ENCODE peak calls at places on chromosomes 1 and 21, in seven cellular contexts. C is cardiac muscle cell, W is A549, G is body of pancreas, Y is astrocyte of the spinal cord, M is cardiac fibroblast, S is right atrium auricular region. U is an unnamed sample.

GRCh38 chr1:33899746-33900145 is 35.9 kb downstream of the HMGB4 start:
- DNase-seq in C (no peak), W (no peak), G (no peak), Y (no peak), M (no peak), S (peak), U (no peak)

GRCh38 chr1:68470388-68470970 is 20.7 kb upstream of the RPE65 start:
- DNase-seq in C (peak), W (peak), G (no peak), Y (peak), M (peak), S (no peak), U (peak)

GRCh38 chr1:109509176-109510134 is at the start of gene AMIGO1:
- DNase-seq in C (peak), W (peak), G (peak), Y (peak), M (peak), S (no peak), U (peak)

GRCh38 chr1:246497331-246497915 is 9.7 kb downstream of the SMYD3 start:
- DNase-seq in C (peak), W (peak), G (no peak), Y (peak), M (peak), S (no peak), U (peak)

GRCh38 chr1:12384836-12385456 is 155.1 kb downstream of the VPS13D start:
- DNase-seq in C (no peak), W (no peak), G (no peak), Y (no peak), M (no peak), S (no peak), U (no peak)

GRCh38 chr1:10613340-10613739 is 138.6 kb downstream of the PEX14 start:
- DNase-seq in C (no peak), W (no peak), G (no peak), Y (no peak), M (no peak), S (no peak), U (no peak)

GRCh38 chr1:152683846-152684245 is 2.1 kb upstream of the LCE2B start:
- DNase-seq in C (no peak), W (no peak), G (no peak), Y (no peak), M (no peak), S (no peak), U (no peak)

GRCh38 chr21:41675574-41675973 is 91.3 kb downstream of the RIPK4 start:
- DNase-seq in C (no peak), W (no peak), G (no peak), Y (no peak), M (no peak), S (no peak), U (no peak)

GRCh38 chr1:40662864-40663263 is 2.6 kb downstream of the RIMS3 start:
- DNase-seq in C (no peak), W (no peak), G (no peak), Y (peak), M (no peak), S (no peak), U (no peak)

GRCh38 chr1:3372317-3372716 is 82.1 kb upstream of the ARHGEF16 start:
- DNase-seq in C (no peak), W (no peak), G (no peak), Y (no peak), M (no peak), S (no peak), U (no peak)

GRCh38 chr21:33325222-33326067 is 675 bp downstream of the IFNAR1 start:
- DNase-seq in C (peak), W (peak), G (peak), Y (peak), M (peak), S (peak), U (peak)

GRCh38 chr1:172851871-172852270 is 193.0 kb downstream of the FASLG start:
- DNase-seq in C (no peak), W (no peak), G (no peak), Y (no peak), M (no peak), S (no peak), U (no peak)

GRCh38 chr1:12529640-12530174 is 88.3 kb downstream of the DHRS3 start:
- DNase-seq in C (no peak), W (no peak), G (no peak), Y (no peak), M (no peak), S (no peak), U (no peak)

DNA sequence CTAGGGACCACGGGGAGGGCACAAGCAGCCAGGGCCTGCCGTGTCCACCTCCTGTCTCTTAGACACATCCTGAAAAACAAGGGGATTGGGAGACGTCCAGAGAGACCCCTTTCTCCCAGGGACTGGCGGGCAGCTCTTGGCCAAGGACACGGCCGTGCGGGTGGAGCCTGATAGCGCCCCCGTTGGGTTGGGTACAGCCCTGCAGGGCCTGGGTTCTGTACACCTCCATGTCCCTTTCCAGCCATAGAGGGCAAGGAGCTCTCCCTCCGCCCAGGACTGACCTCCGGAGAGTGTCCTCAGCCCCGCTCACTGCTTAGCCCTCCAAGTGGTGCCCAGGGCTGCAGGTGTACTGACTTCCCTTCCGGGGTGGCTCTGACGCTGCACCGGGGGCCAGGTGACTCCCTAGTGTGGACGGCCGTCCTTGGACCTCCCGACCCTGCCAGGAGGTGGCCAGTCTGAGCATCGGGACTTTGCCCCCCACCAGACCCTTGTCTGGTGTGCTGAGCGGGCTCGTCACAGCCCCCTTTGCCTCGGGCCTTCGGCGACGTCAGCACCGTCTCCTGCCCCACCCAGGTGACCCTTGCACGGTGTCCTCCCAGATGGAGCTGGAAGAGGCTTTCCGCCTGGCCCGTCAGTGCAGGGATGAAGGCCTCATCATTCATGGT is 5.8 kb downstream of the PRKCZ start:
- DNase-seq in C (no peak), W (no peak), G (no peak), Y (no peak), M (no peak), S (no peak), U (no peak)
- TF ChIP-seq CTCF in C (no peak), W (no peak), G (no peak), Y (no peak), M (no peak), S (no peak), U (no peak)

GRCh38 chr1:204509186-204509635 is 7.0 kb upstream of the MDM4 start:
- DNase-seq in C (no peak), W (no peak), G (no peak), Y (no peak), M (no peak), S (no peak), U (no peak)
- H3K4me3 ChIP-seq in C (no peak), W (no peak), G (no peak), Y (no peak), M (no peak), S (no peak), U (no peak)

GRCh38 chr1:202856034-202856433 is 32.9 kb downstream of the RABIF start:
- DNase-seq in C (no peak), W (no peak), G (no peak), Y (no peak), M (no peak), S (no peak), U (no peak)

GRCh38 chr1:202850593-202851362 is 38.2 kb downstream of the RABIF start:
- DNase-seq in C (no peak), W (no peak), G (no peak), Y (no peak), M (no peak), S (no peak), U (no peak)

GRCh38 chr1:202848191-202848542 is 37.4 kb downstream of the PCAT6 start:
- DNase-seq in C (no peak), W (no peak), G (no peak), Y (no peak), M (no peak), S (no peak), U (no peak)

GRCh38 chr1:202854787-202855186 is 34.2 kb downstream of the RABIF start:
- DNase-seq in C (no peak), W (no peak), G (no peak), Y (no peak), M (no peak), S (no peak), U (no peak)

DNA sequence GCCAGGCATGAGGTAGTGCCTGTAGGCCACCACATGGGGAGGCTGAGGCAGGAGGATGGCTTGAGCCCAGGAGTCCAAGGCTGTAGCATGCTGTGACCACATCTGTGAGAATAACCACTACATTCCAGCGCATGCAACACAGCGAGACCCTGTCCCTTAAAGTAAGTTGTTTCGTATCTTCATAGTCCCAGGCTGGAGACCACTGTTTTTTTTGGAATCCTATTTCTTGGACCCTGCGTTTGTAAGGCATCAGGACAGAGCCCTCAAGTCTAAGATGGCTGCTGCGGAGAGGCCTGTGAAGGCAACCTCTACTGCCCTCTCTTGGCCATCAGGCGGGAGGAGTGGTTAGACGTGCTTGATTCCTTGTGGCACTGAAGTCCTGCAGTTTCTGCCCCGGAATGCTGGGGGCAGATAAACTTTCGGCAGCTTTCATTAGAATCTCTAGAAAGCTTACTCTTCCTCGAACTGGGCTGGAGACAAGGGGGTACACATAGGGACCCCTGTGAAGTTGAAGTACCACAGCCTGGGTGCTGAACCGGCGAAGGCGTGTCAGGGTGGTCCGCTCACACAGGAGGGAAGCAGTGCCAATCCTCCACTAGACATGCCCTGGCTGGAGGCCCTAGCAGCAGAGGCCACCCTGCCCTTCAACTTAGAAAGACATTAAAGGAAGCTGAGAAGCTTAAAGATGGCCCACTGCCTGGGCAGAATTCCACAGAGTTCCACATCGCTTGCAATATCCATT is 36.6 kb downstream of the RABIF start:
- DNase-seq in C (peak), W (peak), G (peak), Y (peak), M (peak), S (no peak), U (peak)
- TF ChIP-seq CTCF in C (peak), W (peak), G (peak), Y (peak), M (peak), S (no peak), U (peak)

GRCh38 chr1:26701995-26702679 is 6.3 kb downstream of the ARID1A start:
- DNase-seq in C (no peak), W (no peak), G (no peak), Y (no peak), M (no peak), S (no peak), U (no peak)
- H3K4me3 ChIP-seq in C (no peak), W (no peak), G (no peak), Y (no peak), M (no peak), S (no peak), U (no peak)

GRCh38 chr21:30072496-30072895 is 94.1 kb downstream of the CLDN17 start:
- DNase-seq in C (peak), W (peak), G (peak), Y (peak), M (peak), S (no peak), U (no peak)
- TF ChIP-seq CTCF in C (peak), W (no peak), G (no peak), Y (no peak), M (no peak), S (peak), U (no peak)

DNA sequence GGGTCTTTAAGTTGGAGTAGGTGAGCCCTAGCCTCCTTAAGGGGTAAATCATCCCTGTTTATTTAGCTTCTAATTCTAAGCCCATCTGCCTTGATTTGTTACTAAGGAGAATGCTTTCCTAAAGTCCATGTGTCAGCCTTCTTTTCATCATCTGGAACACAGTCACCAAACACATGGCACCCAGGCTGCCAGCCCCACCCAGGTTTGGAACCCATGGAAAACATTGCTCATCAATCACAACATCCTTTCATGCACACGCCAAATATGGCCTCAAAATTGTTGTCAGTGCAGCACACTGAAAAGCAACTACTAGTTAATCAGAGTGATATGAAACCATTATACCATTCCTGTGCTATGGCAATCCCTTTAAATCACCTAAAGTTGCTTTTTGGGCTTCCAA is 386.7 kb upstream of the ESRRG start:
- DNase-seq in C (no peak), W (no peak), G (no peak), Y (no peak), M (peak), S (no peak), U (peak)
- H3K4me3 ChIP-seq in C (no peak), W (no peak), G (no peak), Y (no peak), M (no peak), S (no peak), U (no peak)

GRCh38 chr1:112925015-112925414 is 31.0 kb downstream of the SLC16A1 start:
- DNase-seq in C (no peak), W (no peak), G (no peak), Y (no peak), M (no peak), S (no peak), U (no peak)
- TF ChIP-seq CTCF in C (peak), W (no peak), G (no peak), Y (peak), M (no peak), S (no peak), U (peak)

U was measured in foreskin fibroblast.